ENCODE peak calls at places on chromosome 11, in seven cellular contexts. G is upper lobe of right lung, L is IMR-90, U is tibial nerve, H is GM23338, T is body of pancreas, C is right atrium auricular region. S is an unnamed sample.

GRCh38 chr11:3989251-3989650 is 105.3 kb upstream of the RRM1 start:
- DNase-seq in H (peak; percentile 83), T (no peak), G (no peak), U (no peak), C (no peak), L (no peak), S (peak; percentile 4)

GRCh38 chr11:131999084-131999483 is 628.7 kb downstream of the NTM start:
- DNase-seq in C (no peak), H (peak; percentile 20), G (no peak), T (no peak), U (no peak), L (no peak), S (no peak)

GRCh38 chr11:109490953-109491733 is 69.2 kb downstream of the C11orf87 start:
- DNase-seq in G (no peak), H (peak; percentile 38), C (no peak), L (peak; percentile 5), U (no peak), T (no peak), S (no peak)

GRCh38 chr11:93585758-93586157 is 42.6 kb upstream of the SMCO4 start:
- DNase-seq in U (no peak), L (peak; percentile 73), G (no peak), H (no peak), T (peak; percentile 16), C (no peak), S (no peak)

GRCh38 chr11:127943763-127944162 is 643.6 kb downstream of the ETS1 start:
- DNase-seq in C (no peak), U (no peak), H (no peak), L (no peak), T (no peak), G (no peak), S (no peak)

GRCh38 chr11:123434911-123435310 is 4.8 kb downstream of the GRAMD1B start:
- DNase-seq in U (no peak), G (no peak), L (no peak), T (no peak), C (no peak), H (peak; percentile 53), S (no peak)

GRCh38 chr11:10087186-10087585 is 206.8 kb downstream of the SBF2 start:
- DNase-seq in C (no peak), L (no peak), U (no peak), T (no peak), G (no peak), H (no peak), S (no peak)

GRCh38 chr11:69962152-69962551 is 116.0 kb upstream of the ANO1 start:
- DNase-seq in C (no peak), G (no peak), L (peak; percentile 42), T (no peak), U (no peak), H (peak; percentile 19), S (no peak)

GRCh38 chr11:104146421-104146820 is 17.5 kb downstream of the PDGFD start:
- DNase-seq in T (no peak), U (no peak), C (no peak), L (no peak), G (no peak), H (no peak), S (no peak)

GRCh38 chr11:27783701-27784355 is 83.6 kb upstream of the BDNF start:
- DNase-seq in H (no peak), L (no peak), T (no peak), U (no peak), C (no peak), G (no peak), S (no peak)

DNA sequence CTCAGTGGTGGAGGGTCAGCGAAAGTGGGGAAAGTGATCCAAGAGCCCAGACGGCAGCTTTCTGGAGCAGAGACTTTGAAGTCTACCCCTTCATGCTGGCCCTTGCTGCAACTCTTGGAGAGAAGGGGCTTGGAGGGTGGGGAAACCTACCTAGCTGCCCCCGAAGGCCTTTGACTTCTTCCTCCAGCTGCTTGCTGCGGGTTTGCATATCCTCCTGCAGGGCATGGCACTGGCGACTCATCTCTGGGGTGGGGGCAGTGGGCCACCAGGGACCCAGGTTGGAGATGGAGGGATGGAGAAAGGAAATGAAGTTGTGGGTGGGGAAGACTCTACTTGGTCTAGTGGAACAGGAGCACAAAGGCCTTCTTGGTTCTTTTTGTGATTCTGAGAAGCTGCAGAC is 7.7 kb downstream of the NHERF4 start:
- DNase-seq in G (no peak), T (no peak), C (no peak), U (no peak), L (no peak), H (no peak), S (no peak)
- H3K4me1 ChIP-seq in G (no peaks in the 10 kb centered on the region), T (no peaks in the 10 kb centered on the region), C (no peaks in the 10 kb centered on the region), U (no peaks in the 10 kb centered on the region), L (no peaks in the 10 kb centered on the region), H (peaks cover 3% of the 10 kb centered on the region), S (no peaks in the 10 kb centered on the region)

DNA sequence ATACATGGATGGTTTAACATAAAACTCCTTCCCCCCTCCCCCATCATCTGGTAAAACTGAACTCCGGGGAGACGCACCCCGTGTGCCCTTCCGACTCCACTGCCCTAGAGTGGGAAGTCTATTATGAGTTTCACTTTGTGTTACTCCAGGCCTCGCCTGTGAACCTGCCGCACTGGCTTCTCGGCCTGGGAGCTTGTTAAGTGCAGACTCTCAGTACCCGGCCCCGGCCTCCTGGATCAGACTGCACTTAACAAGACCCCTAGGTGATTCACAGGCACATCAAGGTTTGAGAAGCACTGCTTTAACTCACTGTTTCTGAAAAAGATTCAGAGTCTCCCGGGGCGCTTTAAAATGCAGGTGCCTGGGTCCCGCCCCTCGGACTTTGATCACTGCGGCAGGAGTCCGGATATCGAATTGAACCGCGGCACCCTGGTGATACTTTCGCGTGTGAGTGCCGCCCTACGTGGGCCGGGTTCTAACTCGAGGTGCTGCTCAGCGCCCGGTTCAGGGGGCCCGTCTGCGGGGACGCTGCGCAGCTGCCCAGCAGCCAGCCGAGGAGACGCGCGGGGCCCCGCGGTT is 3.6 kb downstream of the PTGDR2 start:
- DNase-seq in L (no peak), H (peak; percentile 61), C (no peak), G (no peak), T (peak; percentile 61), U (no peak), S (no peak)
- H3K27ac ChIP-seq in L (no peak overlapping the region), H (no peak overlapping the region), C (no peak overlapping the region), G (no peak overlapping the region), T (peak overlapping the region; percentile 74), U (no peak overlapping the region), S (no peak overlapping the region)

GRCh38 chr11:86955111-86955673 is at the start of gene FZD4:
- DNase-seq in G (peak; percentile 95), T (peak; percentile 92), C (peak; percentile 85), H (peak; percentile 95), U (peak; percentile 78), L (peak; percentile 78), S (no peak)

GRCh38 chr11:86952933-86953637 is 2.1 kb downstream of the FZD4 start:
- DNase-seq in L (peak; percentile 59), C (no peak), G (no peak), U (no peak), H (peak; percentile 28), T (no peak), S (no peak)

GRCh38 chr11:86955674-86956522 is 703 bp upstream of the FZD4 start:
- DNase-seq in G (peak; percentile 92), T (peak; percentile 84), H (peak; percentile 89), C (peak; percentile 94), U (peak; percentile 68), L (peak; percentile 61), S (no peak)

GRCh38 chr11:86954288-86955110 is 696 bp downstream of the FZD4 start:
- DNase-seq in L (no peak), H (peak; percentile 76), G (peak; percentile 68), U (no peak), T (peak; percentile 82), C (no peak), S (no peak)

DNA sequence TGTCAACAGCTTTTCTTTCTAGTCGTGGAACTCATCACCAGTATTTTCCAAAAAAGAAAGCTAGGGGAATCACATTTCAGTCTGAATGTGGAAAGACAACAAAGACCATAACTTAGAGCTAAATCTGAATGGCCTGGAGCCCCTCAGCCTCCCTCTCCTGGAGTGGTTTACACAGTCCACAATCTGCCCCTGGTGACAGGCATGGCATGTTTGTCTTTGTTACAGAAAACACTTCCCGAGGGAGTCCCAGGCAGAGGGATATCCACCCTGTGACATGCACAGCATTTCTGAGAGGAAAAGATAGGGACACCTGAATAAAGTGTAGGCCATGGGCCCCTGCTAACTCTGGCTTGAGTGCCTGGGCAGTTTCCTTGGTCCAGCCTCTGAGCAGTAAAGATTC is 3.1 kb upstream of the FZD4 start:
- DNase-seq in U (no peak), L (no peak), C (no peak), T (no peak), H (no peak), G (no peak), S (no peak)
- H3K4me1 ChIP-seq in U (no peaks in the 10 kb centered on the region), L (peaks cover 4% of the 10 kb centered on the region), C (peaks cover 31% of the 10 kb centered on the region), T (peaks cover 24% of the 10 kb centered on the region), H (peaks cover 16% of the 10 kb centered on the region), G (peaks cover 7% of the 10 kb centered on the region), S (peaks cover 3% of the 10 kb centered on the region)

GRCh38 chr11:67054851-67055523 is 1.7 kb upstream of the RHOD start:
- DNase-seq in H (no peak), G (peak; percentile 81), T (peak; percentile 93), C (peak; percentile 69), U (no peak), L (peak; percentile 88), S (no peak)
- H3K27ac ChIP-seq in H (no peak overlapping the region), G (no peak overlapping the region), T (peak overlapping the region; percentile 83), C (peak overlapping the region; percentile 78), U (no peak overlapping the region), L (no peak overlapping the region), S (no peak overlapping the region)